ENCODE peak calls at places on chromosomes 2 and 18, in seven cellular contexts. R, H, M, W, V, G and Q are unnamed samples. For H3K36me3 and H3K27me3, the result is how much of the 10 kb centered on the place peaks cover.

GRCh38 chr2:174683392-174683759 is 80.9 kb downstream of the CHRNA1 start:
- DNase-seq in H (no peak), R (peak), W (peak), M (no peak), V (peak), G (peak), Q (peak)

GRCh38 chr18:69982417-69982816 is 34.7 kb upstream of the CD226 start:
- DNase-seq in R (no peak), G (no peak), W (no peak), M (no peak), H (no peak), V (no peak), Q (no peak)

GRCh38 chr2:73983322-73984202 is 1.1 kb upstream of the TET3 start:
- DNase-seq in V (no peak), M (no peak), H (no peak), G (peak), W (no peak), R (no peak), Q (no peak)

GRCh38 chr2:24635181-24635580 is 144.1 kb downstream of the NCOA1 start:
- DNase-seq in R (peak), M (no peak), V (no peak), W (no peak), G (no peak), H (no peak), Q (no peak)

GRCh38 chr18:62554083-62554815 is 31.4 kb downstream of the ZCCHC2 start:
- DNase-seq in W (no peak), H (no peak), R (no peak), M (no peak), G (no peak), V (no peak), Q (no peak)

GRCh38 chr2:239596298-239596697 is 195.5 kb upstream of the HDAC4 start:
- DNase-seq in G (no peak), H (no peak), W (no peak), R (no peak), M (no peak), V (no peak), Q (no peak)

GRCh38 chr2:112121682-112122254 is 16.4 kb upstream of the FBLN7 start:
- DNase-seq in R (peak), G (peak), H (no peak), M (no peak), V (peak), W (peak), Q (no peak)

GRCh38 chr2:177329035-177329434 is 63.5 kb upstream of the AGPS start:
- DNase-seq in R (no peak), W (no peak), V (no peak), M (no peak), H (no peak), G (no peak), Q (no peak)

GRCh38 chr2:37837576-37838335 is 87.3 kb upstream of the RMDN2 start:
- DNase-seq in W (no peak), M (peak), G (peak), H (no peak), V (no peak), R (no peak), Q (no peak)

GRCh38 chr2:70977605-70978205 is 725 bp upstream of the ANKRD53 start:
- DNase-seq in W (peak), M (no peak), H (peak), G (no peak), V (peak), R (peak), Q (peak)

GRCh38 chr2:192515937-192516336 is 321.2 kb upstream of the TMEFF2 start:
- DNase-seq in W (no peak), M (no peak), H (no peak), G (no peak), R (no peak), V (no peak), Q (no peak)

GRCh38 chr2:171289336-171289735 is 128.6 kb upstream of the TLK1 start:
- DNase-seq in V (no peak), M (no peak), W (no peak), G (no peak), H (no peak), R (no peak), Q (no peak)

GRCh38 chr18:59540356-59540755 is 156.9 kb downstream of the CCBE1 start:
- DNase-seq in M (no peak), V (no peak), R (no peak), W (no peak), H (no peak), G (no peak), Q (no peak)

GRCh38 chr2:219506802-219507554 is 7.3 kb upstream of the ASIC4 start:
- DNase-seq in V (no peak), G (no peak), R (no peak), H (no peak), W (no peak), M (no peak), Q (no peak)

GRCh38 chr2:10911291-10912075 is at the start of gene KCNF1:
- DNase-seq in G (peak), H (no peak), W (no peak), R (peak), M (no peak), V (peak), Q (peak)

GRCh38 chr2:40244251-40245010 is 207.5 kb downstream of the SLC8A1 start:
- DNase-seq in H (peak), V (peak), G (peak), W (peak), M (peak), R (peak), Q (peak)

GRCh38 chr2:99975386-99975785 is 167.0 kb downstream of the AFF3 start:
- DNase-seq in V (peak), M (no peak), R (peak), H (no peak), G (no peak), W (peak), Q (peak)

GRCh38 chr2:238242731-238243495 is 3.1 kb upstream of the HES6 start:
- DNase-seq in R (no peak), V (no peak), G (peak), M (peak), W (no peak), H (no peak), Q (no peak)

GRCh38 chr2:2826621-2827020 is 495.5 kb upstream of the MYT1L start:
- DNase-seq in G (no peak), W (no peak), M (no peak), H (no peak), R (no peak), V (no peak), Q (no peak)

GRCh38 chr2:98757904-98758421 is 27.0 kb upstream of the MGAT4A start:
- DNase-seq in G (no peak), H (peak), W (peak), V (peak), M (peak), R (peak), Q (peak)

GRCh38 chr2:127479219-127479825 is 47.0 kb downstream of the IWS1 start:
- DNase-seq in V (peak), H (no peak), M (no peak), G (peak), W (peak), R (peak), Q (no peak)

GRCh38 chr2:95685513-95685912 is 93.7 kb downstream of the TRIM43 start:
- DNase-seq in V (no peak), W (no peak), M (no peak), H (no peak), G (no peak), R (no peak), Q (no peak)

GRCh38 chr18:28523758-28524475 is 347.0 kb upstream of the CDH2 start:
- DNase-seq in R (no peak), H (no peak), V (no peak), M (no peak), W (no peak), G (no peak), Q (no peak)

GRCh38 chr2:222272446-222273035 is 26.3 kb downstream of the PAX3 start:
- DNase-seq in V (no peak), G (no peak), R (no peak), W (no peak), H (no peak), M (no peak), Q (no peak)

GRCh38 chr2:230922951-230923717 is 1.9 kb downstream of the GPR55 start:
- DNase-seq in W (no peak), G (no peak), V (no peak), M (no peak), R (no peak), H (no peak), Q (no peak)

GRCh38 chr2:190909680-190910079 is 29.1 kb downstream of the GLS start:
- DNase-seq in M (no peak), H (no peak), V (no peak), W (no peak), R (no peak), G (no peak), Q (no peak)

GRCh38 chr2:9091819-9092218 is 88.3 kb upstream of the MBOAT2 start:
- DNase-seq in G (no peak), H (no peak), W (no peak), V (peak), R (peak), M (no peak), Q (no peak)

GRCh38 chr2:9092383-9093282 is 89.1 kb upstream of the MBOAT2 start:
- DNase-seq in V (no peak), R (no peak), H (no peak), G (no peak), W (no peak), M (no peak), Q (no peak)

GRCh38 chr2:9094117-9094516 is 90.6 kb upstream of the MBOAT2 start:
- DNase-seq in R (no peak), M (no peak), G (no peak), V (no peak), H (no peak), W (no peak), Q (no peak)

GRCh38 chr2:9095226-9095625 is 91.7 kb upstream of the MBOAT2 start:
- DNase-seq in G (no peak), R (no peak), W (no peak), M (no peak), V (no peak), H (no peak), Q (no peak)

GRCh38 chr2:9093324-9093723 is 89.8 kb upstream of the MBOAT2 start:
- DNase-seq in V (no peak), G (no peak), W (no peak), M (no peak), R (no peak), H (no peak), Q (no peak)
- H3K4me3 ChIP-seq in V (no peak), G (no peak), W (no peak), M (no peak), R (no peak), H (no peak), Q (no peak)

GRCh38 chr2:121450301-121450700 is 80.4 kb upstream of the RNU4ATAC start:
- DNase-seq in V (no peak), R (no peak), G (no peak), W (no peak), M (no peak), H (no peak), Q (no peak)

GRCh38 chr2:121454549-121455090 is 76.1 kb upstream of the RNU4ATAC start:
- DNase-seq in M (no peak), H (no peak), R (peak), W (no peak), G (no peak), V (no peak), Q (no peak)

GRCh38 chr2:121455438-121455837 is 75.2 kb upstream of the RNU4ATAC start:
- DNase-seq in M (no peak), W (no peak), R (no peak), V (no peak), H (no peak), G (no peak), Q (no peak)

GRCh38 chr2:121446647-121447241 is 83.9 kb upstream of the RNU4ATAC start:
- DNase-seq in V (no peak), R (no peak), W (no peak), H (no peak), G (no peak), M (no peak), Q (no peak)

DNA sequence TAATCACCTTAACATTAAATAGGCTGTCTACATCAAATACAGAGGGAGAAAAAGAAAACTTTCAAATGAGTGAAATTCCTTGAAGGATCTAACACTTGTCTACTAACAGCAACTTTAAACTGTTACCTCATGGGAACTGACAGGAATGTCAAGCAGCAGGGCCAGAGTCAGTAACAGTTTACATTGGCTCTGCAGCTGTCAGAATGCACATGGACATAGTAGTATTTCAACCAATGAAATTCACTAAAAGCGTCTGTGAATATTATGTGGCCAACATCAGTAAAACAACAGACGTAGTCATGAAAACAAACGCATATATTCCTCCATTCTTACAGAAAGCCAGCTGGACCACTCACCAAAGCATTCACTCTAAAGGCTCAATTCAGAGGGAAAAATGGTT is 79.3 kb upstream of the RNU4ATAC start:
- DNase-seq in V (no peak), H (no peak), M (no peak), G (no peak), W (no peak), R (no peak), Q (no peak)
- H3K36me3 ChIP-seq in V (under half), H (under half), M (half or more), G (under half), W (under half), R (under half), Q (half or more)

GRCh38 chr2:47178359-47178758 is 23.3 kb upstream of the STPG4 start:
- DNase-seq in V (no peak), G (no peak), W (no peak), M (no peak), R (no peak), H (no peak), Q (no peak)

GRCh38 chr2:47180531-47180930 is 25.4 kb upstream of the STPG4 start:
- DNase-seq in R (no peak), V (peak), M (no peak), H (no peak), W (no peak), G (no peak), Q (no peak)

GRCh38 chr2:47177042-47177565 is 22.0 kb upstream of the STPG4 start:
- DNase-seq in G (no peak), R (no peak), W (no peak), M (no peak), V (no peak), H (no peak), Q (no peak)

GRCh38 chr2:47181176-47181575 is 26.1 kb upstream of the STPG4 start:
- DNase-seq in H (no peak), W (no peak), R (no peak), M (no peak), G (no peak), V (no peak), Q (no peak)

GRCh38 chr2:47179325-47179724 is 24.2 kb upstream of the STPG4 start:
- DNase-seq in W (no peak), G (no peak), V (no peak), H (no peak), R (no peak), M (no peak), Q (no peak)
- H3K27me3 ChIP-seq in W (under half), G (under half), V (under half), H (under half), R (under half), M (under half), Q (under half)

GRCh38 chr18:41966943-41967342 is 11.9 kb downstream of the PIK3C3 start:
- DNase-seq in W (no peak), H (no peak), G (no peak), V (no peak), R (no peak), M (no peak), Q (no peak)
- H3K4me3 ChIP-seq in W (no peak), H (no peak), G (no peak), V (no peak), R (no peak), M (no peak), Q (no peak)

GRCh38 chr2:207143131-207143473 is 22.6 kb downstream of the KLF7 start:
- DNase-seq in V (no peak), W (no peak), G (no peak), R (no peak), H (no peak), M (no peak), Q (no peak)

GRCh38 chr2:207143474-207144190 is 22.1 kb downstream of the KLF7 start:
- DNase-seq in R (peak), G (peak), M (peak), V (peak), W (no peak), H (peak), Q (peak)

GRCh38 chr2:207142461-207142860 is 23.3 kb downstream of the KLF7 start:
- DNase-seq in G (no peak), M (no peak), W (no peak), R (peak), H (no peak), V (no peak), Q (no peak)

GRCh38 chr2:207141381-207141780 is 24.4 kb downstream of the KLF7 start:
- DNase-seq in M (no peak), V (no peak), H (no peak), W (no peak), G (no peak), R (no peak), Q (no peak)

DNA sequence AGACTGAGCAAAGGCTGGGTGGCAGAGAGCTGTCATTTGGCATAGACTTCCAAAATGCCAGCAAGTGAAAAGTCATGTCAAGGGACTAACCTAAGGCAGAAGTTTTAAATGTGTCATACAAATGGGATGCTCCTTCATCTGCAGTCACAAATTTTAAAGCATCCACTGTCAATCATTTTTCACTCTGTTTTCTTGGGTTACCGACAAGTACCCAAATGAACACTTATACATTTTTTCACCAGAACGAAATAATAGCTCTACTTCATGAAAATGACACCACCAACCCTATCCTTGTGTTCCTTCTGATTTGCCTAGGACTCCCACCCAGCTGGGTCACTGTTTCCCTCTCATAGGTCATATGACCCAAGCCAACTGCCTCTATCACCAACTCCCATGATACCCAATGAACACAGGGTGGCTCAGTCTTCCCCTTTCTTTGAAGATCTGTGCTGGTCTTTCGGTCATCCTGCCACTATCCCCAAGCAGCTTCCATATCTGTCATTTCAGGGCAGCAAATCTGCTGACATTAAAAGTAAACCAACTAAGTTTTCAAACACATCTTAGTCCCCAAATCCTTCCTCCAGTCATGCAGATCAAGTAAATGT is 21.5 kb downstream of the KLF7 start:
- DNase-seq in H (no peak), R (no peak), M (no peak), G (no peak), V (no peak), W (no peak), Q (no peak)
- H3K36me3 ChIP-seq in H (under half), R (under half), M (under half), G (under half), V (under half), W (under half), Q (under half)

GRCh38 chr2:109102588-109103233 is 26.3 kb upstream of the SH3RF3 start:
- DNase-seq in G (no peak), V (no peak), M (no peak), H (no peak), W (no peak), R (no peak), Q (no peak)
- H3K27me3 ChIP-seq in G (under half), V (under half), M (under half), H (under half), W (under half), R (half or more), Q (under half)